ENCODE peak calls at places on chromosomes 2 and 18, in six cellular contexts. B is PC-3, O is GM23248, P is neural progenitor cell, K is MM.1S, V is HCT116. C is an unnamed sample. For H3K4me1, the result is how much of the 10 kb centered on the place peaks cover.

GRCh38 chr18:61854578-61854977 is 38.2 kb downstream of the RNF152 start:
- DNase-seq in V (no peak), B (no peak), K (no peak), P (no peak), O (no peak), C (no peak)

GRCh38 chr18:6174983-6175382 is 239.7 kb downstream of the L3MBTL4 start:
- DNase-seq in P (no peak), O (no peak), V (no peak), B (no peak), K (peak), C (no peak)

GRCh38 chr18:30406728-30407127 is 635.8 kb downstream of the DSC3 start:
- DNase-seq in K (no peak), B (peak), V (no peak), P (no peak), O (no peak), C (no peak)

GRCh38 chr2:21552999-21553398 is 429.2 kb downstream of the TDRD15 start:
- DNase-seq in P (no peak), K (no peak), O (no peak), B (no peak), V (no peak), C (no peak)

GRCh38 chr2:162025121-162025911 is 48.7 kb downstream of the DPP4 start:
- DNase-seq in K (no peak), B (peak), O (peak), P (no peak), V (no peak), C (no peak)

GRCh38 chr2:145404690-145405089 is 884.8 kb upstream of the ZEB2 start:
- DNase-seq in V (no peak), O (peak), P (no peak), B (no peak), K (no peak), C (no peak)

GRCh38 chr2:23706613-23707078 is 220.3 kb downstream of the ATAD2B start:
- DNase-seq in P (no peak), B (no peak), K (no peak), O (no peak), V (no peak), C (no peak)

GRCh38 chr2:222427606-222428320 is 3.4 kb downstream of the SGPP2 start:
- DNase-seq in B (no peak), P (no peak), K (no peak), O (no peak), V (no peak), C (peak)

GRCh38 chr2:75527676-75528075 is 33.1 kb downstream of the EVA1A start:
- DNase-seq in O (peak), B (no peak), P (no peak), V (no peak), K (no peak), C (no peak)

GRCh38 chr2:169146220-169146619 is 76.9 kb downstream of the DHRS9 start:
- DNase-seq in P (no peak), B (no peak), K (peak), V (no peak), O (no peak), C (no peak)

GRCh38 chr18:23903971-23904370 is 110.6 kb upstream of the TTC39C start:
- DNase-seq in O (no peak), K (no peak), P (no peak), B (no peak), V (no peak), C (no peak)

GRCh38 chr2:234446404-234447076 is 50.3 kb downstream of the ARL4C start:
- DNase-seq in O (no peak), V (no peak), K (no peak), B (no peak), P (no peak), C (peak)

GRCh38 chr2:231387904-231388724 is 7.4 kb upstream of the B3GNT7 start:
- DNase-seq in P (no peak), K (no peak), V (no peak), O (peak), B (peak), C (peak)

GRCh38 chr2:150110548-150110947 is 376.9 kb downstream of the RND3 start:
- DNase-seq in O (peak), B (no peak), P (no peak), V (no peak), K (no peak), C (no peak)

DNA sequence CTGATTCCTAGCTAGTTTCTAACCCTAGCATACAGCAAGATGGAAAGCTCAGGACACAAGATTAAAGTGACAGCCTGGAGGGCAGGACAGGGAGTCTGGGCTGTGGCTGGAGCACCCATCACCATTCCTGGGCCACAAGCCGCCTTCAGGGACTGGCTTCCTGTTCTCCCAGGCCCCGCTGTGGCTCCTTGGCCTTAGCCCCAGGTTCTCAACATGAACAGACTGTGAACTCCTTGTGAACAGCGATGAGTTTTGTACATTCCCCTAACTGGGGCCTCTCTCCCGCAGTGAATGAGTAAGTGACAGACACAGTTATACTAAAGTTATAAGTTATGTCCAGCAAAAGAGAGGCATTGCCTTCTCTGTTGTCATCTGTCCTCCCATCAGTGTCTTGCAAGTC is 35.9 kb upstream of the SLC14A1 start:
- DNase-seq in B (no peak), K (no peak), P (no peak), V (no peak), O (peak), C (no peak)
- H3K4me1 ChIP-seq in B (under half), K (under half), P (under half), V (under half), O (under half), C (under half)

DNA sequence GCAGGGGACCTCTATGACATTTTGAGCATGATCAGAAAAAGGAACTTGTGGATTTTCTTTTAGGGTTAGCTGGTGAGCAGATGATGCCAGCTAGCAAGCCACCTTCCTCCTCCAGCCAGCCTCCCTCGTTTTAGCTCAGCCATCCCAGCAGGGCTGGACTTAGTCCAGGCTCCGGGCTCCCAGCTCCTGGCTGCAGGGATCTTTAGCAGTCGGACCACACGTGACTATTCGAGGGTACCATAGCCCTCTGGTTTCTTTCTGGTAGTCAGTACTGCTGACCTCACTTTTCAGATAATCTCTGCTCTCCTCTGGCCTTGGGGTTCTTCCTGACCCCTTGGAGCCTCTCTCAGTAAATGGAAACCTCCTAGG is 31.8 kb downstream of the NCK2 start:
- DNase-seq in K (peak), B (no peak), V (no peak), O (no peak), P (no peak), C (no peak)
- H3K4me3 ChIP-seq in K (peak), B (no peak), V (no peak), O (no peak), P (no peak), C (no peak)

DNA sequence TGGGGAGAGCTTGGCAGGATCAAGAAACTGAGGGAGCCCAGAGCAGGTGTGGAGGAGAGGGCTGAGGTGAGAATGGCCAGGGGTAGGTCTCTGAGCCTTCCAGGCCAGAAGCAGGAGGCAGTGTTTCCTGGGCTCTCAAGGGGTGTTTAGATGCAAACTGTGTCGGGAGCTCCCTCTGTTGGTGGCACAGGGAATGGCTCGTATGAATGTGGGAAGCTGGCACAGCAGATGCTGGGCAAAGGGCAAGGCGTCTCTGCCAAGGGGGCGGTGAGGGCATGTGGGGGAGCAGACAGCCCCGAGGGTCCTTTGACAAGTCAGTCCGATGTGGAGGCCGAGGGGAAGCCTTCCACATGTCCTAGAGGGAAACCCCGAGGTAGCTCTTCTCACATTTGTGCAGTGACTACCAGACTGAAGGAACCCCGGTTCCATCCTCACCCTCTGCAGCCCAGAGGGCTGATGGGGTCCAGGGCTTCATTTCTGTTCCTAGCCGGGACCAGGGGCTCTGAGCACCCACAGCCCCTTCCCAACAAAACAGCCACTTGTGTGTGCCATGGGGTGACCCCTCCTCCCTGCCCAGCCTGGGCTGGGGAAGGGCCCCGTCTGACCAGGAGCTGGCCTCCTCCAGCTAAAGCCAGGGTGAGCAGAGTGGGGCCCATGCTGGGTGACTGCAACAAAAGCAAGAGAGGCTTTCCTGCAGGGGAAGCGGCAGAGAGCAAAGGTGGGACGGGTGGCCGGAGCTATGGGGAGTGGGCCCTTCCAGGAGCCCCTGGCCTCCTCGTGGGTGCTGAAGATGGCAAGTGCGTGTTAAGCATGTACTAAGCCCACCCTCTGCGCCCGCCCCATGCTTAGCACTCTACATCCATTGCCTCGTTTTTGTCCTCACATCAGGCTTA is 103.4 kb downstream of the SEPTIN10 start:
- DNase-seq in B (peak), O (peak), P (peak), V (peak), K (peak), C (peak)
- TF ChIP-seq EZH2phosphoT487 in B (no peak), O (no peak), P (no peak), V (no peak), K (no peak), C (no peak)

DNA sequence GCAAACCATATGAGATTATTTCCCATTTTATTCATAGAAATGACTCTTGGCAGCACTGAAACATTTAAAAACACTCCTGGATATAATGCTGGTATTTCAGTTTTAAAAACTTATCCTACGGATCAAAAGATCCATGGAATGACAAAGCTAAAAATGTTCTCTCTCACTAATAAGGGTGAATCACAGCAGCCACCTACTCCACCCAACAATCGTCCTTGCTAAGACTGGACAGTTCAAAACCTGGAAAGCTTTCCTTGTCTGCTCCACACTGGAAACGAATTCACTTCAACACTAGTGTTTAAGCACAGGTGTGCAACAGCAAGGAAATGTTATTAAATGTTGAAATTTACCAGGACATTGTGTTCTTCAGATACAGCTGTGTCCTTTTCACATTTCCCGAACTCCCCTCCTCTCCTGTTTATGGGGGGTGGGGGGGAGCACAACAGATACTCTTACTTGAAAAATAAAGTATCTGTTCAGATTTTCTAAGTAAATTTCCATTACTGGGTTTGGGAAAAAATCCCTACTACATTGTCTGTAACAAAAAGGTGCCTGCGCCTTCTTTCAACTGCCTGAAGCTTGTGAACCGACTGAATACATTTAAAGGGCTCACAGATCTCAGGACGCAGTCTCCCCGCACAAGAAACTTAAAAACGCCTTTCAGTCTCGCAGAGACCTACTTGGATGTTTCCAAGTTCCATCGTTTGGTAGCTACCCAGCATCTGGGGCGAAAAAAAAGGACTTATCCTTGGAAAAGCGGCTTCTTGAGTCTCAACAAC is 1.4 kb downstream of the YWHAQ start:
- DNase-seq in P (peak), V (no peak), B (peak), O (peak), K (peak), C (peak)
- H3K4me1 ChIP-seq in P (under half), V (under half), B (under half), O (under half), K (under half), C (under half)

DNA sequence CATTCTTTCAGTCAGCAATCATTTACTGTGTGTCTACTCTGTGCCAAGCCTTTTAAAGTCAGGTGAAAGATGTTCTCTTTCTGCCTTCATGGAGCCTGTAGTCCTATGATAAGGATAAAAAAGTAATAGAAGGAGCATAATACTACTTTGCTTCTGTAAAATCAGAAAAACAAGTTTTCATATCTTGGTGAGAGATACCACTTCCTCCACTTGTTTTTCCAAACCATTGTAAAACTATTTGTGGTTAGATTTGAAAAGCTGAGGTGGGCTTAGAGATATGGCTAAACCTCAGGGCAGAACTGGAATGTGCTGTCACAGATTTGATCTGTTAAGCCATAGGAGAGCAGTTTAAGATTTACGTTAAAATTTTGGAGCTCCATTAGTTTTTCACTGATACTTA is 104.7 kb upstream of the FAM117B start:
- DNase-seq in O (no peak), V (no peak), K (no peak), B (no peak), P (no peak), C (no peak)
- H3K4me3 ChIP-seq in O (no peak), V (no peak), K (no peak), B (no peak), P (no peak), C (no peak)

DNA sequence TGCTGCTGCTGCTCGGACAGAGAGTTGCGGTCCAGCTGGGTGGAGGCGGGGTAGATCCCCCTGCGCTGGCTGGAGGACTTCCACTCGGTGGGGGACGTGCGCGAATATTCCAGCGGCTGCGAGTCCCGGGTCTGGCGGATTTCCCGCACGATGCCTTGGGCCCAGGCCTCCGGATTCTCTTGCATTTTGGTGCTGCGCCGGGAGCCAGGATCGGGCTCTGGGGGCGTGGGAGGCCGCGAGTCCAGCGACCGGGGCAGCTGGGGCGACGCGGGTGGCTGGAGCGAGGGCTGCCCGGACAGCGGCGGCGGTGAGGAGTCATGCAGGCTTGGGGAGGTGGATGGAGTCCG is 4.8 kb downstream of the NT5C1B start:
- DNase-seq in V (no peak), K (no peak), P (no peak), B (no peak), O (no peak), C (no peak)
- TF ChIP-seq EZH2phosphoT487 in V (no peak), K (no peak), P (no peak), B (no peak), O (no peak), C (no peak)